ENCODE peak calls at places on chromosomes 13 and 19, in five cellular contexts. One of them, this sample, is unnamed.
A peak's percentile ranks its signal among the peaks of the same experiment; 100 is the strongest.

GRCh38 chr13:29730253-29730652 is 120.2 kb downstream of the UBL3 start:
- DNase-seq in fibroblast of lung: no peak
- DNase-seq in colonic mucosa: no peak
- DNase-seq in tibial artery: no peak
- DNase-seq in pancreas: no peak
- DNase-seq in this sample: no peak

GRCh38 chr19:45676851-45677263 is 8.8 kb downstream of the GIPR start:
- DNase-seq in fibroblast of lung: no peak
- DNase-seq in tibial artery: no peak
- DNase-seq in colonic mucosa: peak; percentile 37
- DNase-seq in pancreas: peak; percentile 71
- DNase-seq in this sample: no peak

GRCh38 chr13:100796463-100796862 is 121.9 kb upstream of the TMTC4 start:
- DNase-seq in pancreas: no peak
- DNase-seq in fibroblast of lung: no peak
- DNase-seq in colonic mucosa: no peak
- DNase-seq in tibial artery: no peak
- DNase-seq in this sample: no peak

GRCh38 chr13:35953537-35954206 is 177.5 kb downstream of the DCLK1 start:
- DNase-seq in pancreas: peak; percentile 27
- DNase-seq in tibial artery: peak; percentile 86
- DNase-seq in colonic mucosa: peak; percentile 58
- DNase-seq in fibroblast of lung: peak; percentile 96
- DNase-seq in this sample: peak; percentile 88

GRCh38 chr19:42501733-42502132 is 26.5 kb downstream of the CEACAM1 start:
- DNase-seq in tibial artery: no peak
- DNase-seq in colonic mucosa: no peak
- DNase-seq in pancreas: no peak
- DNase-seq in fibroblast of lung: no peak
- DNase-seq in this sample: no peak

GRCh38 chr19:2791876-2792275 is 6.6 kb downstream of the THOP1 start:
- DNase-seq in pancreas: no peak
- DNase-seq in fibroblast of lung: no peak
- DNase-seq in tibial artery: no peak
- DNase-seq in colonic mucosa: no peak
- DNase-seq in this sample: no peak

GRCh38 chr19:14563989-14564650 is 7.7 kb downstream of the NDUFB7 start:
- DNase-seq in colonic mucosa: no peak
- DNase-seq in tibial artery: no peak
- DNase-seq in fibroblast of lung: no peak
- DNase-seq in pancreas: no peak
- DNase-seq in this sample: no peak

GRCh38 chr13:99287544-99287943 is 19.7 kb downstream of the GPR183 start:
- DNase-seq in tibial artery: no peak
- DNase-seq in colonic mucosa: no peak
- DNase-seq in pancreas: no peak
- DNase-seq in fibroblast of lung: no peak
- DNase-seq in this sample: no peak

GRCh38 chr13:107765724-107766436 is 449.5 kb downstream of the LIG4 start:
- DNase-seq in fibroblast of lung: no peak
- DNase-seq in tibial artery: no peak
- DNase-seq in pancreas: no peak
- DNase-seq in colonic mucosa: no peak
- DNase-seq in this sample: no peak

GRCh38 chr19:6752257-6753177 is 13.0 kb downstream of the TRIP10 start:
- DNase-seq in tibial artery: no peak
- DNase-seq in colonic mucosa: peak; percentile 89
- DNase-seq in fibroblast of lung: no peak
- DNase-seq in pancreas: no peak
- DNase-seq in this sample: no peak

GRCh38 chr19:10766049-10766623 is 48.3 kb downstream of the DNM2 start:
- DNase-seq in tibial artery: no peak
- DNase-seq in pancreas: no peak
- DNase-seq in colonic mucosa: no peak
- DNase-seq in fibroblast of lung: no peak
- DNase-seq in this sample: no peak

GRCh38 chr13:89465366-89465765 is 1794.2 kb downstream of the SLITRK5 start:
- DNase-seq in colonic mucosa: no peak
- DNase-seq in tibial artery: no peak
- DNase-seq in fibroblast of lung: peak; percentile 51
- DNase-seq in pancreas: no peak
- DNase-seq in this sample: no peak

GRCh38 chr19:1406496-1406817 is 929 bp upstream of the DAZAP1 start:
- DNase-seq in tibial artery: no peak
- DNase-seq in pancreas: peak; percentile 44
- DNase-seq in fibroblast of lung: no peak
- DNase-seq in colonic mucosa: peak; percentile 54
- DNase-seq in this sample: no peak

GRCh38 chr13:39876258-39876657 is 220.8 kb downstream of the COG6 start:
- DNase-seq in pancreas: no peak
- DNase-seq in fibroblast of lung: peak; percentile 76
- DNase-seq in tibial artery: no peak
- DNase-seq in colonic mucosa: no peak
- DNase-seq in this sample: no peak

GRCh38 chr19:49669511-49669910 is 3.8 kb downstream of the BCL2L12 start:
- DNase-seq in colonic mucosa: no peak
- DNase-seq in tibial artery: no peak
- DNase-seq in pancreas: no peak
- DNase-seq in fibroblast of lung: no peak
- DNase-seq in this sample: no peak

GRCh38 chr19:49666120-49666444 is 349 bp downstream of the BCL2L12 start:
- DNase-seq in fibroblast of lung: peak; percentile 39
- DNase-seq in tibial artery: no peak
- DNase-seq in pancreas: no peak
- DNase-seq in colonic mucosa: no peak
- DNase-seq in this sample: no peak

GRCh38 chr19:49664171-49665070 is 1.2 kb downstream of the IRF3 start:
- DNase-seq in tibial artery: peak; percentile 88
- DNase-seq in colonic mucosa: peak; percentile 97
- DNase-seq in fibroblast of lung: peak; percentile 69
- DNase-seq in pancreas: peak; percentile 93
- DNase-seq in this sample: peak; percentile 83

GRCh38 chr19:49665301-49666119 is at the start of the genes BCL2L12 and IRF3:
- DNase-seq in tibial artery: peak; percentile 97
- DNase-seq in fibroblast of lung: peak; percentile 96
- DNase-seq in colonic mucosa: peak; percentile 99
- DNase-seq in pancreas: peak; percentile 98
- DNase-seq in this sample: peak; percentile 94

GRCh38 chr19:49667473-49667872 is 1.7 kb downstream of the BCL2L12 start:
- DNase-seq in fibroblast of lung: no peak
- DNase-seq in tibial artery: no peak
- DNase-seq in pancreas: no peak
- DNase-seq in colonic mucosa: no peak
- DNase-seq in this sample: no peak
- H3K27ac ChIP-seq in fibroblast of lung: no peak overlapping the region
- H3K27ac ChIP-seq in tibial artery: no peak overlapping the region
- H3K27ac ChIP-seq in pancreas: no peak overlapping the region
- H3K27ac ChIP-seq in colonic mucosa: no peak overlapping the region
- H3K27ac ChIP-seq in this sample: no peak overlapping the region

GRCh38 chr13:112842343-112842856 is 126.6 kb upstream of the MCF2L start:
- DNase-seq in fibroblast of lung: no peak
- DNase-seq in colonic mucosa: no peak
- DNase-seq in pancreas: no peak
- DNase-seq in tibial artery: peak; percentile 48
- DNase-seq in this sample: no peak

GRCh38 chr13:112839347-112840105 is 129.5 kb upstream of the MCF2L start:
- DNase-seq in colonic mucosa: no peak
- DNase-seq in pancreas: no peak
- DNase-seq in fibroblast of lung: peak; percentile 50
- DNase-seq in tibial artery: no peak
- DNase-seq in this sample: peak; percentile 17

GRCh38 chr13:112842931-112843391 is 126.1 kb upstream of the MCF2L start:
- DNase-seq in pancreas: no peak
- DNase-seq in colonic mucosa: no peak
- DNase-seq in fibroblast of lung: no peak
- DNase-seq in tibial artery: no peak
- DNase-seq in this sample: no peak

GRCh38 chr13:112838038-112838965 is 130.7 kb upstream of the MCF2L start:
- DNase-seq in fibroblast of lung: no peak
- DNase-seq in pancreas: no peak
- DNase-seq in colonic mucosa: no peak
- DNase-seq in tibial artery: no peak
- DNase-seq in this sample: peak; percentile 41

DNA sequence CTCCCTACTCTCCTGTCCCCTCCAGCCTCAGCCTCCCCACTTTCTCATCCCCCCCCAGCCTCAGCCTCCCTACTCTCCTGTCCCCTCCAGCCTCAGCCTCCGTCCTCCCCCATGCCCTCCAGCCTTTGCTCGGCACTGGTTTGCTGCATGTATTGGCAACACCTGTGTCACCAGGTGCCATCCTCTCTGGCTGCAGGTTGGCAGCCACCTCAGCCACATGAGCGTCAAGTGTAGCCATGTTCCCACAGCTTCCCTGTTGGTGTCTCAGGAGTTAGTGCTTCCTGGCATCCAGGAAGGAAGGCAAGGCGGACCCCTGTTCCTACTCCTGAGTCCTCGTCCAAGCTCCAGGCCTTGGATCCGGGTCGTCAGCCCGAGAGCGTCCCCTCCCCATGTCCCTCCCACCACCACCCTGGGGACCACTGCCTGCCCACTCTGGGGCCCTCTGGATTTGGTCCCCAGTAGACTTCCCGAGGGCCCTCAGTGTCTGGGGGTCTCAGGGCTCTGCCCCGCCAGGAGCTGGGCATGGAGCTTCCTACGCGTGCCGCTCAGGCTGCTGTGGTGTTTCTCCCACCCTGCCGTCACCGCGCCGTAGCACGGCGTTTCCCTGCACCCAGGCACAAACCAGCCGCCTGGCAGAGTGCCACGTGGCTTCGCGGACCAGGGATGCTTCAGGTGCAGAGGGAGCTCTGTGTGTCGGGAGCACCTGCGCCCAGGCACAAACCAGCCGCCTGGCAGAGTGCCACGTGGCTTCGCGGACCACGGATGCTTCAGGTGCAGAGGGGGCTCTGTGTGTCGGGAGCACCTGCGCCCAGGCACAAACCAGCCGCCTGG is 128.3 kb upstream of the MCF2L start:
- DNase-seq in fibroblast of lung: no peak
- DNase-seq in pancreas: no peak
- DNase-seq in colonic mucosa: no peak
- DNase-seq in tibial artery: no peak
- DNase-seq in this sample: no peak
- TF ChIP-seq CTCF in fibroblast of lung: no peak
- TF ChIP-seq CTCF in pancreas: no peak
- TF ChIP-seq CTCF in colonic mucosa: no peak
- TF ChIP-seq CTCF in tibial artery: no peak
- TF ChIP-seq CTCF in this sample: no peak

DNA sequence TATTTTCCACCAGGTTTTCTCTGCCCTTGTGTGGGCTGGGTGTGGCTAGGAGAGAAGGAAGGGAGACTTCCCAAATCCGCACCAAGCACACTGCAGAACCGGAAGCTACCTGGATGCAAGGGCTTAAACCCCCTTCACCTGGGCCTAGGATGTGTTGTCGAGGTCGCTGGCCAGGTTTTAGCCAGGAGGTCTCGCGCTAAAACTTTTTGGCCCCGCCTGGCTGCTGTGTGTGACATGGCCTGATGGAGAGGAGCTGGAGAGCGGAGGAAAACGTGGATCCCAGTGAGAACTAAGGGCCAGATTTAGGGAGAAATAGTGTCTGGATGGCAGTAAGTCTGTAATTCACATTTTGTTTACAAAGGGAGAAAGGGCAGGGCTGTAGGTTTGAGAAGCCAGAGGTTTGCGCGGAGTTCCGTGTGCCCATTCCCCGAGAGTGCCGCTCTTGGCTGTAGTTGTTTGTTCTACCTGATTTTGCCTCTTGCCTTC is 3.1 kb upstream of the TSHZ3 start:
- DNase-seq in fibroblast of lung: no peak
- DNase-seq in colonic mucosa: no peak
- DNase-seq in tibial artery: no peak
- DNase-seq in pancreas: no peak
- DNase-seq in this sample: no peak
- H3K4me3 ChIP-seq in fibroblast of lung: peak overlapping the region; percentile 86
- H3K4me3 ChIP-seq in colonic mucosa: no peak overlapping the region
- H3K4me3 ChIP-seq in tibial artery: no peak overlapping the region
- H3K4me3 ChIP-seq in pancreas: no peak overlapping the region
- H3K4me3 ChIP-seq in this sample: peak overlapping the region; percentile 81

DNA sequence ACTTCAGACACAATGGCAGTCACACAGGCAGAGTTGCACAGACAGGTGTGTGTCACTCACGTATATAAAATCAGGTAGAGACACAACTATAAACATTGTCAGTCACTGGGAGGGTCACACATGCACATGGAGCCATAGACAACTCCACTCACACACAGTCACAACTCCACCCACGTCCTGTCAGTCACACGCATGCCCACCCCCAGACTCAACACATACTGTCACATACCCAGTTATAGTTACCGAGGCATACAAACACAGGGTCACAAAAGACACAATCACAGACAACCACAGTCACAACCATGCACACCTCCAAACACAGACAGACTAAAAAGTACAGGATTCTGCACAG is 1.5 kb downstream of the NUMBL start:
- DNase-seq in fibroblast of lung: peak; percentile 12
- DNase-seq in pancreas: no peak
- DNase-seq in colonic mucosa: no peak
- DNase-seq in tibial artery: no peak
- DNase-seq in this sample: no peak
- H3K27ac ChIP-seq in fibroblast of lung: peak overlapping the region; percentile 87
- H3K27ac ChIP-seq in pancreas: no peak overlapping the region
- H3K27ac ChIP-seq in colonic mucosa: no peak overlapping the region
- H3K27ac ChIP-seq in tibial artery: peak overlapping the region; percentile 95
- H3K27ac ChIP-seq in this sample: peak overlapping the region; percentile 85

GRCh38 chr13:26128676-26129075 is 76.9 kb upstream of the SHISA2 start:
- DNase-seq in tibial artery: no peak
- DNase-seq in fibroblast of lung: no peak
- DNase-seq in colonic mucosa: no peak
- DNase-seq in pancreas: no peak
- DNase-seq in this sample: no peak

GRCh38 chr13:26133286-26133685 is 81.5 kb upstream of the SHISA2 start:
- DNase-seq in tibial artery: no peak
- DNase-seq in fibroblast of lung: no peak
- DNase-seq in pancreas: no peak
- DNase-seq in colonic mucosa: no peak
- DNase-seq in this sample: no peak

GRCh38 chr13:26133851-26134250 is 82.0 kb upstream of the SHISA2 start:
- DNase-seq in fibroblast of lung: no peak
- DNase-seq in pancreas: no peak
- DNase-seq in colonic mucosa: no peak
- DNase-seq in tibial artery: no peak
- DNase-seq in this sample: no peak

GRCh38 chr13:26132756-26133155 is 80.9 kb upstream of the SHISA2 start:
- DNase-seq in pancreas: no peak
- DNase-seq in tibial artery: no peak
- DNase-seq in colonic mucosa: no peak
- DNase-seq in fibroblast of lung: peak; percentile 6
- DNase-seq in this sample: no peak
- TF ChIP-seq CTCF in pancreas: no peak
- TF ChIP-seq CTCF in tibial artery: no peak
- TF ChIP-seq CTCF in colonic mucosa: no peak
- TF ChIP-seq CTCF in fibroblast of lung: peak; percentile 17
- TF ChIP-seq CTCF in this sample: no peak

This sample was measured in dorsolateral prefrontal cortex.